ENCODE peak calls at places on chromosomes 7 and 10, in seven cellular contexts. One of them, this sample, is unnamed.

GRCh38 chr10:120460776-120461175 is 3.7 kb downstream of the PLPP4 start:
- DNase-seq in transverse colon: no peak
- DNase-seq in spleen: no peak
- DNase-seq in GM12891: no peak
- DNase-seq in A549: no peak
- DNase-seq in uterus: no peak
- DNase-seq in right lobe of liver: no peak
- DNase-seq in this sample: no peak

GRCh38 chr7:92629779-92630178 is 39.6 kb upstream of the FAM133B start:
- DNase-seq in transverse colon: no peak
- DNase-seq in spleen: no peak
- DNase-seq in GM12891: no peak
- DNase-seq in A549: no peak
- DNase-seq in uterus: no peak
- DNase-seq in right lobe of liver: no peak
- DNase-seq in this sample: no peak

GRCh38 chr7:151345576-151345975 is 4.0 kb downstream of the NUB1 start:
- DNase-seq in transverse colon: no peak
- DNase-seq in spleen: no peak
- DNase-seq in GM12891: no peak
- DNase-seq in A549: no peak
- DNase-seq in uterus: no peak
- DNase-seq in right lobe of liver: no peak
- DNase-seq in this sample: no peak

GRCh38 chr10:75801121-75801520 is 369.7 kb downstream of the LRMDA start:
- DNase-seq in transverse colon: no peak
- DNase-seq in spleen: no peak
- DNase-seq in GM12891: no peak
- DNase-seq in A549: no peak
- DNase-seq in uterus: no peak
- DNase-seq in right lobe of liver: no peak
- DNase-seq in this sample: no peak

GRCh38 chr10:133353202-133353959 is 4.4 kb downstream of the FUOM start:
- DNase-seq in transverse colon: no peak
- DNase-seq in spleen: no peak
- DNase-seq in GM12891: no peak
- DNase-seq in A549: no peak
- DNase-seq in uterus: no peak
- DNase-seq in right lobe of liver: peak
- DNase-seq in this sample: no peak

GRCh38 chr10:68052463-68052862 is 22.6 kb downstream of the HERC4 start:
- DNase-seq in transverse colon: no peak
- DNase-seq in spleen: no peak
- DNase-seq in GM12891: no peak
- DNase-seq in A549: no peak
- DNase-seq in uterus: no peak
- DNase-seq in right lobe of liver: no peak
- DNase-seq in this sample: no peak

GRCh38 chr10:102455893-102456471 is 4.6 kb upstream of the C10orf95 start:
- DNase-seq in transverse colon: peak
- DNase-seq in spleen: no peak
- DNase-seq in GM12891: no peak
- DNase-seq in A549: peak
- DNase-seq in uterus: no peak
- DNase-seq in right lobe of liver: no peak
- DNase-seq in this sample: no peak

GRCh38 chr7:157431173-157431950 is 94.6 kb downstream of the DNAJB6 start:
- DNase-seq in transverse colon: no peak
- DNase-seq in spleen: peak
- DNase-seq in GM12891: no peak
- DNase-seq in A549: no peak
- DNase-seq in uterus: no peak
- DNase-seq in right lobe of liver: no peak
- DNase-seq in this sample: no peak

GRCh38 chr10:95133016-95133752 is 60.9 kb upstream of the ACSM6 start:
- DNase-seq in transverse colon: peak
- DNase-seq in spleen: peak
- DNase-seq in GM12891: peak
- DNase-seq in A549: peak
- DNase-seq in uterus: peak
- DNase-seq in right lobe of liver: peak
- DNase-seq in this sample: peak

GRCh38 chr7:54180796-54181195 is 361.4 kb upstream of the VSTM2A start:
- DNase-seq in transverse colon: no peak
- DNase-seq in spleen: no peak
- DNase-seq in GM12891: no peak
- DNase-seq in A549: no peak
- DNase-seq in uterus: no peak
- DNase-seq in right lobe of liver: no peak
- DNase-seq in this sample: no peak

GRCh38 chr10:96699613-96700012 is 20.7 kb downstream of the PIK3AP1 start:
- DNase-seq in transverse colon: no peak
- DNase-seq in spleen: no peak
- DNase-seq in GM12891: no peak
- DNase-seq in A549: no peak
- DNase-seq in uterus: no peak
- DNase-seq in right lobe of liver: no peak
- DNase-seq in this sample: no peak

GRCh38 chr10:118776033-118776432 is 21.3 kb upstream of the CACUL1 start:
- DNase-seq in transverse colon: no peak
- DNase-seq in spleen: no peak
- DNase-seq in GM12891: no peak
- DNase-seq in A549: no peak
- DNase-seq in uterus: no peak
- DNase-seq in right lobe of liver: no peak
- DNase-seq in this sample: no peak

GRCh38 chr10:24448351-24449009 is 239.5 kb downstream of the KIAA1217 start:
- DNase-seq in transverse colon: no peak
- DNase-seq in spleen: no peak
- DNase-seq in GM12891: no peak
- DNase-seq in A549: no peak
- DNase-seq in uterus: no peak
- DNase-seq in right lobe of liver: no peak
- DNase-seq in this sample: no peak

GRCh38 chr7:121020652-121021051 is 32.1 kb downstream of the CPED1 start:
- DNase-seq in transverse colon: no peak
- DNase-seq in spleen: no peak
- DNase-seq in GM12891: no peak
- DNase-seq in A549: no peak
- DNase-seq in uterus: no peak
- DNase-seq in right lobe of liver: no peak
- DNase-seq in this sample: no peak

GRCh38 chr10:30583778-30584415 is 45.7 kb downstream of the LYZL2 start:
- DNase-seq in transverse colon: peak
- DNase-seq in spleen: no peak
- DNase-seq in GM12891: no peak
- DNase-seq in A549: peak
- DNase-seq in uterus: peak
- DNase-seq in right lobe of liver: peak
- DNase-seq in this sample: peak

GRCh38 chr7:111400088-111400487 is 162.2 kb downstream of the IMMP2L start:
- DNase-seq in transverse colon: no peak
- DNase-seq in spleen: no peak
- DNase-seq in GM12891: no peak
- DNase-seq in A549: no peak
- DNase-seq in uterus: no peak
- DNase-seq in right lobe of liver: no peak
- DNase-seq in this sample: no peak

GRCh38 chr10:100656479-100656878 is 88.9 kb upstream of the PAX2 start:
- DNase-seq in transverse colon: no peak
- DNase-seq in spleen: peak
- DNase-seq in GM12891: no peak
- DNase-seq in A549: no peak
- DNase-seq in uterus: no peak
- DNase-seq in right lobe of liver: no peak
- DNase-seq in this sample: no peak

GRCh38 chr7:28629216-28629848 is 217.0 kb downstream of the CREB5 start:
- DNase-seq in transverse colon: no peak
- DNase-seq in spleen: no peak
- DNase-seq in GM12891: no peak
- DNase-seq in A549: no peak
- DNase-seq in uterus: peak
- DNase-seq in right lobe of liver: no peak
- DNase-seq in this sample: peak

GRCh38 chr10:24893127-24893526 is 59.3 kb downstream of the PRTFDC1 start:
- DNase-seq in transverse colon: no peak
- DNase-seq in spleen: no peak
- DNase-seq in GM12891: no peak
- DNase-seq in A549: no peak
- DNase-seq in uterus: no peak
- DNase-seq in right lobe of liver: no peak
- DNase-seq in this sample: no peak

GRCh38 chr10:5812283-5813090 is 747 bp downstream of the GDI2 start:
- DNase-seq in transverse colon: peak
- DNase-seq in spleen: peak
- DNase-seq in GM12891: no peak
- DNase-seq in A549: peak
- DNase-seq in uterus: peak
- DNase-seq in right lobe of liver: peak
- DNase-seq in this sample: no peak

GRCh38 chr10:131571845-131572244 is 260.3 kb upstream of the TCERG1L start:
- DNase-seq in transverse colon: no peak
- DNase-seq in spleen: no peak
- DNase-seq in GM12891: no peak
- DNase-seq in A549: no peak
- DNase-seq in uterus: no peak
- DNase-seq in right lobe of liver: no peak
- DNase-seq in this sample: no peak

GRCh38 chr7:32591938-32592337 is 96.6 kb downstream of the AVL9 start:
- DNase-seq in transverse colon: no peak
- DNase-seq in spleen: no peak
- DNase-seq in GM12891: no peak
- DNase-seq in A549: no peak
- DNase-seq in uterus: no peak
- DNase-seq in right lobe of liver: no peak
- DNase-seq in this sample: no peak

GRCh38 chr10:79082631-79083581 is 14.1 kb downstream of the ZMIZ1 start:
- DNase-seq in transverse colon: no peak
- DNase-seq in spleen: peak
- DNase-seq in GM12891: no peak
- DNase-seq in A549: no peak
- DNase-seq in uterus: no peak
- DNase-seq in right lobe of liver: no peak
- DNase-seq in this sample: no peak
- TF ChIP-seq POLR2A in transverse colon: no peak
- TF ChIP-seq POLR2A in spleen: no peak
- TF ChIP-seq POLR2A in GM12891: no peak
- TF ChIP-seq POLR2A in A549: no peak
- TF ChIP-seq POLR2A in uterus: no peak
- TF ChIP-seq POLR2A in right lobe of liver: no peak
- TF ChIP-seq POLR2A in this sample: no peak

DNA sequence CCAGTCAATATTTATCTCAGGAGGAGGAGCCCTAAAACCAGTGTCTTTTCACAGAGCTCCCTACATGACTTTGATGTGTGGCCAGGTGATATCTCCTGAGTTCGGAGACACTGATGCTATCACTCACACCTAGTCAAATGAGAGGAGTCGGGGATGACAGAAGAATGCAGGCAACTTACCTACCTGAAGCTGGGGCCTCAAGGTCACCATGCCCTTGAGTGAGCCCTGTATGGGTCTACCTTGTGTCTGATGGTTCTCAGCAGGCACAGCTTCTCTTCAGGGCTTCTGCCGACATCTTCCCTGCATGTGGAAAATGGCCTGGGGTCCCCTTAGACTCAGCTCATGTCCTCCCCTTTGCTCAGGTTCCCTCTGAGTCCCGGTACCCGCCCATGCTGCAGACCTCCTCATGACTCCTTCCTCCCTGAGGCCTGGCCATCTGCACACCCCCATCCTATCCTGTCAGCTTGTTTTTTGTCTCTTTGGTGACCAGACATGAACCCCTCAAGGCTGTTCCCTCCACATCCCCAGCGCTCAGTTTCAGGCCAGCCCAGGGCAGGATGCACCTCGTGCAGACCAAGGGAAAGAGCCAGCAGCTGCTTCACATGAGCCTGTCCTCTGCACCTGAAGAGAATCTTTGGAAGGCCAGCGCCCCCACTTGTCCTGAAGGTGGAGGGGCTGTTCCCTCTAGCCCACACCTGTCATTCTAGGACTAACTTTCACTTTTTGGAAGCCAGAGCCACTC is 74.6 kb upstream of the GDF10 start:
- DNase-seq in transverse colon: no peak
- DNase-seq in spleen: no peak
- DNase-seq in GM12891: no peak
- DNase-seq in A549: no peak
- DNase-seq in uterus: no peak
- DNase-seq in right lobe of liver: no peak
- DNase-seq in this sample: no peak
- TF ChIP-seq POLR2A in transverse colon: no peak
- TF ChIP-seq POLR2A in spleen: no peak
- TF ChIP-seq POLR2A in GM12891: no peak
- TF ChIP-seq POLR2A in A549: no peak
- TF ChIP-seq POLR2A in uterus: no peak
- TF ChIP-seq POLR2A in right lobe of liver: no peak
- TF ChIP-seq POLR2A in this sample: no peak

DNA sequence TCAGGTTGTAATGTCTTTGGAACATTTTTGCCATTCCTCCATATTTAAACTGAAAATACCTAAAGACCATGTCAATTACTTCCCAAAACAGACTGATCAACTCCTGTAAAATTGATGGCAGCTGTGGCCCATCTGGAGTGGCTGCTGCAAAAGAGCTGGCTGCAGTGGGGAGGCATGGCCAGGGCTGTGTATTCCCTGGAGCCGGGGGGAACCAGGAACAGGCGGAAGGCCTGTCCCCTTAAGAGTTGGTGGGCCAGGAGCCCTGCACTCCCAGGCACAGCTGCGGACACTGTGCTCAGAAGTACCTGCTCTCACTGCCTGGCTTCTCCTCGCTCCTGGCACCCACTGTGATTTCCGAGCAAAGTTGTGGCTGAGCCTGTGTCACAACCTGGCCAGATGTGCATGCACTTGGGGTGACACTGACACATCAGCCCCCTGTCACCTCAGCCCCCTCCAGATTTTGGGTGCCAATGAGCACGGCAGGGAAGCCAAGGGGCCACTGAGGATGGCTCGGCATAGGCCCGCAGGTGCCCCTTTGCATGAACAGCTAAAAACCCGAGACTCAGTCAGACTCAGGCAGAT is 116.1 kb downstream of the DGKB start:
- DNase-seq in transverse colon: no peak
- DNase-seq in spleen: no peak
- DNase-seq in GM12891: no peak
- DNase-seq in A549: no peak
- DNase-seq in uterus: no peak
- DNase-seq in right lobe of liver: no peak
- DNase-seq in this sample: no peak
- TF ChIP-seq POLR2A in transverse colon: no peak
- TF ChIP-seq POLR2A in spleen: no peak
- TF ChIP-seq POLR2A in GM12891: no peak
- TF ChIP-seq POLR2A in A549: no peak
- TF ChIP-seq POLR2A in uterus: no peak
- TF ChIP-seq POLR2A in right lobe of liver: no peak
- TF ChIP-seq POLR2A in this sample: no peak

DNA sequence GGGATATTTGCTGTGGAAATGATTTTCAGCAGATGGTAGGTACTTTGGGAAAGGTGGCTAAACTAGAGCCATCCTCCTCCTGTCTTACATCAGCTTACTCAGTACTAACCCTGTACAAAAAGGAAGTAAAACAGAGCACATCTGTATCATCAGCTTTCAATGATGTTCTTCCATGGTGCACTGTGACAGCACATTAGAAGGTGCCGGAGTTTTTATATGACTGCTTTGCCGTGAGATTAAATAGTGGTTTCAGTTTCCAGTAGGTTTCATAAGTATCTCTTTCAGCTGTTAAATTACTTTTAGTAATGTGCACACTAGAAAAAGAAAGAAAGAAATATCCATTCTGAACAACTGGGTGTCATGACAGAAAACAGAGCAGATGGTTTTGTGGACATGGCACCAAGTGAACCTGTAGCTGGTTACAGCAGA is 86.5 kb downstream of the ARID5B start:
- DNase-seq in transverse colon: no peak
- DNase-seq in spleen: no peak
- DNase-seq in GM12891: peak
- DNase-seq in A549: no peak
- DNase-seq in uterus: no peak
- DNase-seq in right lobe of liver: no peak
- DNase-seq in this sample: no peak
- TF ChIP-seq POLR2A in transverse colon: no peak
- TF ChIP-seq POLR2A in spleen: no peak
- TF ChIP-seq POLR2A in GM12891: no peak
- TF ChIP-seq POLR2A in A549: no peak
- TF ChIP-seq POLR2A in uterus: no peak
- TF ChIP-seq POLR2A in right lobe of liver: no peak
- TF ChIP-seq POLR2A in this sample: no peak